ENCODE peak calls at places on chromosomes 7 and 10, in ten cellular contexts. D, O, Y, L, F, V, G, B, E and A are unnamed samples. For H3K27me3, the result is how much of the 10 kb centered on the place peaks cover.

GRCh38 chr10:18610517-18610916 is 40.9 kb downstream of the NSUN6 start:
- DNase-seq in F (peak), O (no peak), B (no peak), V (no peak), Y (peak), D (no peak), G (peak), L (peak), E (peak), A (no peak)

GRCh38 chr7:134804854-134805253 is 25.4 kb downstream of the CALD1 start:
- DNase-seq in L (peak), E (no peak), D (no peak), F (no peak), G (no peak), Y (no peak), B (no peak), O (no peak), V (no peak), A (no peak)

GRCh38 chr10:16545126-16545736 is 23.6 kb upstream of the C1QL3 start:
- DNase-seq in F (peak), O (no peak), L (peak), G (no peak), V (no peak), D (no peak), Y (no peak), E (no peak), B (no peak), A (no peak)

GRCh38 chr7:108137040-108137439 is 6.9 kb upstream of the LAMB4 start:
- DNase-seq in V (no peak), E (no peak), L (no peak), B (no peak), O (no peak), Y (no peak), D (no peak), G (no peak), F (no peak), A (no peak)

GRCh38 chr7:66920256-66920655 is 769 bp upstream of the TMEM248 start:
- DNase-seq in D (no peak), F (no peak), G (no peak), E (no peak), Y (no peak), L (no peak), B (no peak), V (no peak), O (no peak), A (no peak)

GRCh38 chr10:77542860-77543259 is 94.7 kb downstream of the KCNMA1 start:
- DNase-seq in Y (no peak), E (no peak), L (no peak), V (no peak), B (no peak), O (no peak), G (no peak), D (no peak), F (no peak), A (no peak)

GRCh38 chr10:119817991-119818888 is 54.4 kb downstream of the MCMBP start:
- DNase-seq in G (peak), O (peak), D (peak), L (peak), Y (peak), B (no peak), F (peak), E (peak), V (peak), A (peak)

GRCh38 chr7:139941866-139942265 is 112.8 kb downstream of the TBXAS1 start:
- DNase-seq in L (no peak), G (no peak), O (no peak), D (no peak), E (no peak), F (no peak), V (no peak), Y (no peak), B (no peak), A (no peak)

GRCh38 chr7:68684246-68684850 is 913.9 kb upstream of the AUTS2 start:
- DNase-seq in D (no peak), F (no peak), G (no peak), E (no peak), O (no peak), L (peak), Y (no peak), V (no peak), B (no peak), A (peak)

GRCh38 chr7:376306-376969 is 86.5 kb downstream of the FOXL3 start:
- DNase-seq in L (no peak), V (no peak), D (peak), B (no peak), E (peak), Y (peak), O (peak), F (no peak), G (no peak), A (no peak)

GRCh38 chr7:105707967-105708580 is 126.8 kb upstream of the EFCAB10 start:
- DNase-seq in G (no peak), F (no peak), O (no peak), D (no peak), E (no peak), Y (no peak), B (no peak), L (no peak), V (no peak), A (peak)

GRCh38 chr7:5704534-5704922 is 76.9 kb downstream of the RNF216 start:
- DNase-seq in Y (peak), G (peak), E (peak), L (peak), B (peak), O (peak), F (peak), D (peak), V (peak), A (peak)

GRCh38 chr10:131822013-131822693 is 78.7 kb upstream of the PPP2R2D start:
- DNase-seq in G (no peak), D (peak), E (no peak), B (no peak), O (no peak), V (no peak), F (no peak), Y (peak), L (no peak), A (peak)

GRCh38 chr10:119090968-119091367 is 10.4 kb upstream of the EIF3A start:
- DNase-seq in E (peak), O (no peak), D (peak), Y (no peak), V (no peak), L (peak), F (no peak), G (no peak), B (no peak), A (no peak)

GRCh38 chr7:51316666-51317581 is at the start of gene COBL:
- DNase-seq in V (peak), L (no peak), D (peak), B (no peak), F (peak), G (no peak), O (peak), Y (peak), E (peak), A (peak)

GRCh38 chr10:18681971-18682403 is 22.8 kb downstream of the ARL5B start:
- DNase-seq in F (no peak), G (no peak), D (no peak), Y (no peak), B (no peak), V (no peak), L (peak), O (no peak), E (no peak), A (no peak)

GRCh38 chr7:45078199-45078681 is 10.5 kb downstream of the NACAD start:
- DNase-seq in G (no peak), Y (no peak), D (no peak), F (no peak), B (no peak), E (no peak), V (no peak), O (no peak), L (no peak), A (no peak)

GRCh38 chr7:26620352-26620751 is 244.0 kb downstream of the SKAP2 start:
- DNase-seq in O (no peak), D (no peak), F (no peak), L (no peak), G (no peak), B (no peak), V (no peak), Y (no peak), E (no peak), A (no peak)

GRCh38 chr7:75565129-75565528 is 73.0 kb downstream of the SPDYE5 start:
- DNase-seq in O (no peak), G (peak), E (no peak), B (no peak), L (peak), Y (no peak), F (peak), D (peak), V (peak), A (peak)

GRCh38 chr7:28747404-28747803 is 210.7 kb downstream of the TRIL start:
- DNase-seq in D (no peak), G (no peak), E (no peak), L (no peak), Y (no peak), B (no peak), O (no peak), F (no peak), V (no peak), A (no peak)

GRCh38 chr10:121595806-121596667 is 2.2 kb downstream of the FGFR2 start:
- DNase-seq in B (no peak), G (no peak), Y (no peak), F (peak), L (no peak), O (peak), D (no peak), E (no peak), V (no peak), A (no peak)

GRCh38 chr7:31116615-31117014 is 64.5 kb downstream of the ADCYAP1R1 start:
- DNase-seq in L (no peak), V (no peak), O (no peak), D (no peak), F (no peak), Y (no peak), B (no peak), E (no peak), G (no peak), A (no peak)

GRCh38 chr10:29585488-29585976 is 49.2 kb downstream of the SVIL start:
- DNase-seq in L (peak), G (no peak), F (no peak), B (no peak), D (no peak), E (no peak), O (no peak), V (no peak), Y (no peak), A (peak)

GRCh38 chr10:63547628-63548356 is 26.6 kb downstream of the REEP3 start:
- DNase-seq in L (peak), V (no peak), O (no peak), F (peak), E (no peak), B (no peak), G (no peak), D (no peak), Y (no peak), A (no peak)

GRCh38 chr7:97006146-97006950 is 995 bp downstream of the DLX6 start:
- DNase-seq in F (no peak), E (no peak), B (no peak), G (no peak), O (peak), V (no peak), Y (no peak), D (peak), L (peak), A (peak)

GRCh38 chr7:148772297-148773089 is 73.8 kb downstream of the CUL1 start:
- DNase-seq in B (no peak), V (no peak), L (peak), G (no peak), D (no peak), E (no peak), O (no peak), F (no peak), Y (no peak), A (no peak)

GRCh38 chr10:30247704-30248103 is 101.4 kb downstream of the MTPAP start:
- DNase-seq in V (no peak), O (no peak), L (no peak), F (no peak), D (no peak), Y (no peak), E (no peak), B (no peak), G (no peak), A (no peak)

GRCh38 chr10:25869609-25870008 is 64.4 kb upstream of the MYO3A start:
- DNase-seq in E (no peak), O (no peak), D (no peak), F (no peak), G (no peak), B (no peak), Y (no peak), L (no peak), V (no peak), A (no peak)

GRCh38 chr7:121006731-121007315 is 18.3 kb downstream of the CPED1 start:
- DNase-seq in O (no peak), F (no peak), E (no peak), G (no peak), B (no peak), V (no peak), D (no peak), Y (no peak), L (no peak), A (no peak)

GRCh38 chr10:114406455-114406854 is 2.2 kb upstream of the AFAP1L2 start:
- DNase-seq in E (no peak), L (no peak), F (no peak), B (no peak), Y (no peak), G (no peak), O (no peak), D (no peak), V (no peak), A (no peak)

GRCh38 chr10:114403545-114404161 is 649 bp downstream of the AFAP1L2 start:
- DNase-seq in V (no peak), O (peak), L (no peak), B (no peak), F (peak), E (peak), Y (no peak), D (no peak), G (no peak), A (no peak)

GRCh38 chr10:114402871-114403544 is 1.3 kb downstream of the AFAP1L2 start:
- DNase-seq in V (no peak), L (no peak), B (no peak), O (no peak), E (no peak), Y (no peak), D (no peak), G (no peak), F (no peak), A (no peak)

GRCh38 chr10:114405011-114405350 is 679 bp upstream of the AFAP1L2 start:
- DNase-seq in V (no peak), O (no peak), L (no peak), B (no peak), G (no peak), Y (no peak), D (peak), F (peak), E (peak), A (no peak)

GRCh38 chr10:114404171-114405010 is at the start of gene AFAP1L2:
- DNase-seq in F (peak), B (no peak), D (peak), V (no peak), O (peak), E (peak), L (no peak), Y (no peak), G (peak), A (no peak)
- H3K27me3 ChIP-seq in F (under half), B (under half), D (under half), V (under half), O (under half), E (under half), L (half or more), Y (under half), G (under half), A (under half)

GRCh38 chr7:24602860-24603456 is 29.7 kb downstream of the PALS2 start:
- DNase-seq in L (no peak), Y (no peak), D (no peak), E (no peak), O (no peak), F (no peak), G (no peak), B (no peak), V (no peak), A (no peak)
- H3K27ac ChIP-seq in L (no peak), Y (no peak), D (no peak), E (no peak), O (no peak), F (no peak), G (no peak), B (no peak), V (no peak), A (no peak)

GRCh38 chr10:20446794-20447193 is 450.3 kb downstream of the NEBL start:
- DNase-seq in D (no peak), G (no peak), O (no peak), F (no peak), Y (no peak), L (no peak), E (no peak), V (no peak), B (no peak), A (no peak)

GRCh38 chr10:20443094-20443493 is 454.0 kb downstream of the NEBL start:
- DNase-seq in Y (no peak), E (no peak), F (no peak), G (no peak), V (no peak), D (no peak), L (no peak), B (no peak), O (no peak), A (no peak)
- TF ChIP-seq POLR2A in Y (no peak), E (no peak), F (no peak), G (no peak), V (no peak), D (no peak), L (no peak), B (no peak), O (no peak), A (no peak)

GRCh38 chr10:79335470-79336235 is 11.6 kb upstream of the PPIF start:
- DNase-seq in Y (peak), G (peak), V (no peak), B (no peak), D (no peak), E (no peak), O (peak), F (peak), L (no peak), A (peak)
- H3K27me3 ChIP-seq in Y (under half), G (under half), V (under half), B (under half), D (under half), E (under half), O (under half), F (under half), L (under half), A (under half)